ENCODE peak calls at places on chromosomes 7 and 10, in four cellular contexts. One of them, this sample, is unnamed. For H3K4me1, the result is how much of the 10 kb centered on the place peaks cover.

GRCh38 chr10:132684164-132684891 is 101.6 kb downstream of the NKX6-2 start:
- DNase-seq in A549: no peak
- DNase-seq in HCT116: no peak
- DNase-seq in K562: peak
- DNase-seq in this sample: peak

GRCh38 chr10:71927669-71928592 is 36.3 kb upstream of the CHST3 start:
- DNase-seq in A549: peak
- DNase-seq in HCT116: no peak
- DNase-seq in K562: no peak
- DNase-seq in this sample: no peak

GRCh38 chr10:8416192-8416701 is 361.8 kb downstream of the GATA3 start:
- DNase-seq in A549: peak
- DNase-seq in HCT116: no peak
- DNase-seq in K562: no peak
- DNase-seq in this sample: no peak

GRCh38 chr7:300546-301290 is 10.7 kb downstream of the FOXL3 start:
- DNase-seq in A549: no peak
- DNase-seq in HCT116: no peak
- DNase-seq in K562: no peak
- DNase-seq in this sample: no peak

GRCh38 chr7:50197547-50197946 is 104.5 kb upstream of the ZPBP start:
- DNase-seq in A549: no peak
- DNase-seq in HCT116: peak
- DNase-seq in K562: peak
- DNase-seq in this sample: no peak

GRCh38 chr7:36202347-36202896 is 49.4 kb downstream of the EEPD1 start:
- DNase-seq in A549: no peak
- DNase-seq in HCT116: no peak
- DNase-seq in K562: no peak
- DNase-seq in this sample: no peak

GRCh38 chr10:101006593-101007098 is 7.0 kb downstream of the LZTS2 start:
- DNase-seq in A549: no peak
- DNase-seq in HCT116: no peak
- DNase-seq in K562: no peak
- DNase-seq in this sample: no peak

GRCh38 chr10:23368816-23369640 is 24.4 kb upstream of the C10orf67 start:
- DNase-seq in A549: no peak
- DNase-seq in HCT116: no peak
- DNase-seq in K562: no peak
- DNase-seq in this sample: no peak

GRCh38 chr10:23016636-23017035 is 78.7 kb upstream of the MSRB2 start:
- DNase-seq in A549: no peak
- DNase-seq in HCT116: no peak
- DNase-seq in K562: peak
- DNase-seq in this sample: no peak

GRCh38 chr10:118980870-118981269 is 48.6 kb upstream of the NANOS1 start:
- DNase-seq in A549: no peak
- DNase-seq in HCT116: no peak
- DNase-seq in K562: no peak
- DNase-seq in this sample: no peak

GRCh38 chr10:120392671-120393079 is 64.4 kb upstream of the PLPP4 start:
- DNase-seq in A549: no peak
- DNase-seq in HCT116: no peak
- DNase-seq in K562: no peak
- DNase-seq in this sample: no peak

GRCh38 chr7:92781117-92781720 is 55.2 kb downstream of the CDK6 start:
- DNase-seq in A549: peak
- DNase-seq in HCT116: no peak
- DNase-seq in K562: no peak
- DNase-seq in this sample: no peak

GRCh38 chr10:43315535-43316245 is 48.8 kb upstream of the RASGEF1A start:
- DNase-seq in A549: no peak
- DNase-seq in HCT116: no peak
- DNase-seq in K562: no peak
- DNase-seq in this sample: no peak

GRCh38 chr7:100486753-100487446 is 3.2 kb downstream of the NYAP1 start:
- DNase-seq in A549: peak
- DNase-seq in HCT116: no peak
- DNase-seq in K562: peak
- DNase-seq in this sample: no peak

GRCh38 chr7:19773361-19773760 is at the start of gene TMEM196:
- DNase-seq in A549: no peak
- DNase-seq in HCT116: no peak
- DNase-seq in K562: no peak
- DNase-seq in this sample: no peak

GRCh38 chr7:128427289-128427891 is 17.6 kb upstream of the IMPDH1 start:
- DNase-seq in A549: peak
- DNase-seq in HCT116: peak
- DNase-seq in K562: peak
- DNase-seq in this sample: peak

GRCh38 chr7:2379821-2380450 is 23.5 kb upstream of the CHST12 start:
- DNase-seq in A549: no peak
- DNase-seq in HCT116: no peak
- DNase-seq in K562: no peak
- DNase-seq in this sample: no peak

GRCh38 chr10:3571310-3571825 is 213.6 kb downstream of the KLF6 start:
- DNase-seq in A549: no peak
- DNase-seq in HCT116: no peak
- DNase-seq in K562: no peak
- DNase-seq in this sample: no peak

GRCh38 chr10:19791032-19791431 is 25.2 kb upstream of the PLXDC2 start:
- DNase-seq in A549: no peak
- DNase-seq in HCT116: no peak
- DNase-seq in K562: no peak
- DNase-seq in this sample: no peak

GRCh38 chr10:79403441-79404230 is 41.8 kb downstream of the ZCCHC24 start:
- DNase-seq in A549: no peak
- DNase-seq in HCT116: no peak
- DNase-seq in K562: no peak
- DNase-seq in this sample: no peak

GRCh38 chr7:8360564-8361153 is 72.8 kb upstream of the NXPH1 start:
- DNase-seq in A549: no peak
- DNase-seq in HCT116: no peak
- DNase-seq in K562: no peak
- DNase-seq in this sample: no peak

GRCh38 chr10:111102381-111102973 is 25.6 kb downstream of the ADRA2A start:
- DNase-seq in A549: no peak
- DNase-seq in HCT116: no peak
- DNase-seq in K562: no peak
- DNase-seq in this sample: no peak

GRCh38 chr7:27640914-27641570 is 21.6 kb downstream of the HIBADH start:
- DNase-seq in A549: peak
- DNase-seq in HCT116: no peak
- DNase-seq in K562: no peak
- DNase-seq in this sample: no peak

GRCh38 chr10:93559490-93559889 is 7.0 kb upstream of the FFAR4 start:
- DNase-seq in A549: no peak
- DNase-seq in HCT116: no peak
- DNase-seq in K562: no peak
- DNase-seq in this sample: no peak

GRCh38 chr10:110989016-110989415 is 69.6 kb downstream of the SHOC2 start:
- DNase-seq in A549: no peak
- DNase-seq in HCT116: no peak
- DNase-seq in K562: no peak
- DNase-seq in this sample: no peak

DNA sequence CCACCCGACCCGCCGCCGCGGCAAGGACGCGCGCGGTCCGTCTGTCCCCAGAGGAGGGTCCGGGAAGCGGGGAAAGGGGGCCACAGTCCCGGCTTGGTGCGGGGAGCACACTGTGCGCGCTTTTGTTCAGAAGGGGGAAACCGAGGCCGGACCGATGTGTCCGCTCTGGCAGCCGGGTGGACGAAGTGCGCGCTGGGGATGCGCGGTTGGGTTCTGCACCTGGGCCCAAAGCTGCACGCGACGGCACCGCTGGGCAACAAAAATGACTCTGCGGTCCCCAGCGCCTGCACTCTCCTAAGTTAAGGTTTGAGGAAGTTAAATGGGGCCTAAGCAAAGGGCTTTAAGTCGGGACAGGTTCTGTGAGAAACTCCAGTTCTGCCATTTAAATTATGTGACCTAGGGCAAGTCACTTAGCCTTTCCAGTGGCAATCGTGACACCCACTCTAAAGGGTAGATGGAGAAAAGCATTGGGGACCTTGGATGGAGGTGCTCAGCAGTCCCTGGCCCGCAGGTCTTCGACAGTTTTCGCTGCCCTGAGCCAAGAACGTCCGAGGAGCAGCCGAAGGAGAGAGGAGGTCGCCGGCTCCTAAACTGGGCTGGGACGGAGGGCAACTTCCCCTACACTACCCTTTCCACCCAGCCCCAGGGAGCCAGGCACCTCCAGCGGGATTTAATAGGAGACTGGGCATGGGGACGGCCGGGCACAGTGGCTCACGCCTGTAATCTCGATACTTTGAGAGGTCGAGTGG is 468 bp upstream of the ACBD5 start:
- DNase-seq in A549: peak
- DNase-seq in HCT116: no peak
- DNase-seq in K562: peak
- DNase-seq in this sample: no peak
- TF ChIP-seq CTCF in A549: no peak
- TF ChIP-seq CTCF in HCT116: no peak
- TF ChIP-seq CTCF in K562: no peak
- TF ChIP-seq CTCF in this sample: no peak

GRCh38 chr7:107168233-107169119 is at the start of gene HBP1:
- DNase-seq in A549: peak
- DNase-seq in HCT116: peak
- DNase-seq in K562: peak
- DNase-seq in this sample: peak
- TF ChIP-seq REST in A549: no peak
- TF ChIP-seq REST in HCT116: no peak
- TF ChIP-seq REST in K562: peak
- TF ChIP-seq REST in this sample: no peak

GRCh38 chr7:6398943-6399342 is 48.8 kb downstream of the DAGLB start:
- DNase-seq in A549: no peak
- DNase-seq in HCT116: no peak
- DNase-seq in K562: no peak
- DNase-seq in this sample: no peak
- H3K4me1 ChIP-seq in A549: under half
- H3K4me1 ChIP-seq in HCT116: under half
- H3K4me1 ChIP-seq in K562: under half
- H3K4me1 ChIP-seq in this sample: under half

GRCh38 chr7:130037703-130038102 is 13.5 kb downstream of the ZC3HC1 start:
- DNase-seq in A549: peak
- DNase-seq in HCT116: no peak
- DNase-seq in K562: no peak
- DNase-seq in this sample: no peak
- TF ChIP-seq CTCF in A549: peak
- TF ChIP-seq CTCF in HCT116: peak
- TF ChIP-seq CTCF in K562: peak
- TF ChIP-seq CTCF in this sample: no peak

DNA sequence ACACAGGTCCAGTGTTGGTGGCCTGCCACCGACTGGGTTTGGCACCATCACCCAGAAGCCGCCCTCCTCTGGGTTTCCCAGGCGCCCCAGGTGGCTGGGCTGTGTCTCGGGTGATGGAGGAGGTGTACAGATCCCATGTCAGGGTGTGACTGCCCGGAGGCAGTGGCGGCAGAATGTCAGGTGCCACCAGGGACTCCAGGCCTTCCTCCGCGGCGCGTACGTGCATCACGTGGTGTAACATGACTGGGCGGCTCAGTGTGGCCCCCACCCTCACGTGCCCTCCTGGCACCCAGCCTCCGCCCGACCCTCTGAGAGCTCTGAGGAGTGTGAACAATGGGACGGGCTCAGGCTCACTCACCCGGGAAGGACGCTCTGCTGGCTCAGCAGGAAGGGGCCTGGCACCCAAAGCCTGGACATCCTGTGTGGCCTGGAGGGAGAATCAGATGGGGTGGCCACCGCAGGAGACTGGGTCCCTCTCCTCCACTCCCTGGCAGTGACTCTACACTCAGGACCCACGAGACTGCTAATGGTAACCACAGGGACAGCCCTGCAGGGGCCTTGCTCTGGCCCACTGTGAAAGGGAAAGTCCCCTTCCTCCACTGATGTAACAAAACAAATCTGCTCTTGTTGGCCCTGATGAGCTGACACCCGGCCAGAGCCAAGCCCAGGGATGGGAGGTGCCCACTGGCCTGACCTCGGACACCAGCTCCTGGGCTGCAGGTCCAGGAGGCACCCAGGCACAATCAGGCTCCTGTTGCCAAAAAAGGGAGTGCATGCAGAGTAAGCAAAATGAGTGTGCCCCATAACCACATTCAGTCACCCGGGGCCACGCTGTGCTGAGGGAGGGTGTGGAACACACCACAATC is 164.8 kb downstream of the PRKAG2 start:
- DNase-seq in A549: no peak
- DNase-seq in HCT116: no peak
- DNase-seq in K562: no peak
- DNase-seq in this sample: no peak
- TF ChIP-seq REST in A549: no peak
- TF ChIP-seq REST in HCT116: no peak
- TF ChIP-seq REST in K562: no peak
- TF ChIP-seq REST in this sample: no peak

GRCh38 chr10:31081937-31082635 is 50.4 kb upstream of the ZNF438 start:
- DNase-seq in A549: no peak
- DNase-seq in HCT116: no peak
- DNase-seq in K562: no peak
- DNase-seq in this sample: no peak

GRCh38 chr10:31090894-31091607 is 59.4 kb upstream of the ZNF438 start:
- DNase-seq in A549: no peak
- DNase-seq in HCT116: no peak
- DNase-seq in K562: no peak
- DNase-seq in this sample: no peak

GRCh38 chr10:31083765-31084184 is 52.1 kb upstream of the ZNF438 start:
- DNase-seq in A549: peak
- DNase-seq in HCT116: peak
- DNase-seq in K562: peak
- DNase-seq in this sample: no peak

DNA sequence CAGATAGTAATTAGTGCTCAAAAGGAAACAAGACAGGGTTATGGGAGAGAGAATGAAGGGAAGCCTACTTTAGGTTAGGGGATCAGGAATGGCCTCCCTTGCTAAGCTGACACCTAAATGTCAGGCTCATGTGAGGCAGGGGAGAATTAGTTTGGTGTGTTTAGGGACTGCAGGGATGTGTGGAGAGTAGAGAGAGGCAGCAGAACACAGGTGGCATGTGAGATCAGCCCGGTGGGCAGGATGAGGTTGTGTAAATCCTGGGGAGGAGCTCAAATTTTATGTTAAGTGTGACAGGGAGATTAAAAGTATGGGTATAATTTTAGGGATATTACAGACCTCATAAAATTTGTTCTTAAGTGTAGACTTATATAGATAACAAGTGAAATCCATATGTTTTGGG is 56.2 kb upstream of the ZNF438 start:
- DNase-seq in A549: no peak
- DNase-seq in HCT116: no peak
- DNase-seq in K562: no peak
- DNase-seq in this sample: no peak
- H3K4me1 ChIP-seq in A549: under half
- H3K4me1 ChIP-seq in HCT116: under half
- H3K4me1 ChIP-seq in K562: under half
- H3K4me1 ChIP-seq in this sample: under half

GRCh38 chr7:134943785-134944400 is 42.4 kb upstream of the AGBL3 start:
- DNase-seq in A549: peak
- DNase-seq in HCT116: peak
- DNase-seq in K562: peak
- DNase-seq in this sample: peak
- TF ChIP-seq CTCF in A549: peak
- TF ChIP-seq CTCF in HCT116: peak
- TF ChIP-seq CTCF in K562: peak
- TF ChIP-seq CTCF in this sample: peak

GRCh38 chr7:138887085-138887705 is 89.2 kb upstream of the ATP6V0A4 start:
- DNase-seq in A549: no peak
- DNase-seq in HCT116: no peak
- DNase-seq in K562: no peak
- DNase-seq in this sample: no peak
- TF ChIP-seq REST in A549: peak
- TF ChIP-seq REST in HCT116: no peak
- TF ChIP-seq REST in K562: no peak
- TF ChIP-seq REST in this sample: no peak

This sample was measured in Panc1.